ENCODE peak calls at places on chromosome 6, in eight cellular contexts. W is mucosa of descending colon; O is OCI-LY7; X is CD8-positive, alpha-beta T cell; Y is thyroid gland; P is lower leg skin; E is fibroblast of the aortic adventitia; K is astrocyte of the cerebellum. I is an unnamed sample.
A peak's percentile ranks its signal among the peaks of the same experiment; 100 is the strongest.

GRCh38 chr6:44667668-44668390 is 280.3 kb downstream of the CDC5L start:
- DNase-seq in W (peak; percentile 43), O (peak; percentile 21), X (peak; percentile 50), Y (peak; percentile 15), P (peak; percentile 76), E (no peak), K (no peak), I (no peak)

GRCh38 chr6:138429731-138430130 is 25.7 kb downstream of the HEBP2 start:
- DNase-seq in W (no peak), O (no peak), X (no peak), Y (no peak), P (no peak), E (no peak), K (peak; percentile 6), I (no peak)

GRCh38 chr6:167572106-167572505 is 247.2 kb downstream of the TTLL2 start:
- DNase-seq in W (no peak), O (no peak), X (peak; percentile 35), Y (no peak), P (peak; percentile 59), E (no peak), K (no peak), I (no peak)

GRCh38 chr6:69601132-69601531 is 195.7 kb downstream of the LMBRD1 start:
- DNase-seq in W (peak; percentile 25), O (no peak), X (no peak), Y (no peak), P (no peak), E (no peak), K (no peak), I (no peak)

GRCh38 chr6:94636780-94637385 is 940.5 kb upstream of the MANEA start:
- DNase-seq in W (no peak), O (peak; percentile 1), X (no peak), Y (no peak), P (no peak), E (no peak), K (peak; percentile 1), I (no peak)

GRCh38 chr6:56856036-56856580 is 98.8 kb upstream of the BEND6 start:
- DNase-seq in W (no peak), O (no peak), X (no peak), Y (no peak), P (no peak), E (peak; percentile 93), K (peak; percentile 47), I (no peak)

GRCh38 chr6:145602927-145603326 is 132.4 kb downstream of the EPM2A start:
- DNase-seq in W (no peak), O (no peak), X (no peak), Y (no peak), P (no peak), E (no peak), K (no peak), I (no peak)

GRCh38 chr6:7496266-7496875 is 45.1 kb upstream of the DSP start:
- DNase-seq in W (no peak), O (no peak), X (no peak), Y (no peak), P (no peak), E (no peak), K (no peak), I (no peak)

GRCh38 chr6:22954749-22955385 is 385.5 kb downstream of the HDGFL1 start:
- DNase-seq in W (no peak), O (no peak), X (no peak), Y (no peak), P (no peak), E (peak; percentile 21), K (no peak), I (no peak)

GRCh38 chr6:159887146-159887545 is 3.6 kb upstream of the MAS1 start:
- DNase-seq in W (no peak), O (no peak), X (no peak), Y (no peak), P (peak; percentile 43), E (no peak), K (no peak), I (no peak)

GRCh38 chr6:41643899-41644269 is 5.6 kb downstream of the MDFI start:
- DNase-seq in W (no peak), O (no peak), X (no peak), Y (no peak), P (no peak), E (no peak), K (no peak), I (no peak)

GRCh38 chr6:11672261-11672660 is 106.3 kb downstream of the ADTRP start:
- DNase-seq in W (no peak), O (no peak), X (no peak), Y (no peak), P (no peak), E (peak; percentile 42), K (no peak), I (peak; percentile 51)

GRCh38 chr6:168304752-168305015 is 14.9 kb downstream of the DACT2 start:
- DNase-seq in W (no peak), O (no peak), X (no peak), Y (no peak), P (no peak), E (no peak), K (no peak), I (no peak)

GRCh38 chr6:56043076-56043475 is 167.7 kb upstream of the BMP5 start:
- DNase-seq in W (no peak), O (no peak), X (no peak), Y (no peak), P (no peak), E (no peak), K (no peak), I (no peak)

GRCh38 chr6:93304514-93304913 is 114.8 kb downstream of the EPHA7 start:
- DNase-seq in W (no peak), O (no peak), X (no peak), Y (no peak), P (no peak), E (no peak), K (no peak), I (no peak)

GRCh38 chr6:136803589-136803988 is 11.3 kb upstream of the MAP3K5 start:
- DNase-seq in W (no peak), O (peak; percentile 30), X (no peak), Y (no peak), P (no peak), E (no peak), K (no peak), I (no peak)

GRCh38 chr6:25960689-25961088 is 1.9 kb upstream of the TRIM38 start:
- DNase-seq in W (no peak), O (peak; percentile 15), X (no peak), Y (no peak), P (no peak), E (no peak), K (no peak), I (no peak)

GRCh38 chr6:70673601-70674000 is 5.9 kb downstream of the SMAP1 start:
- DNase-seq in W (no peak), O (no peak), X (no peak), Y (no peak), P (no peak), E (peak; percentile 43), K (no peak), I (peak; percentile 25)

GRCh38 chr6:70547313-70547712 is 19.4 kb upstream of the SDHAF4 start:
- DNase-seq in W (no peak), O (no peak), X (no peak), Y (no peak), P (no peak), E (peak; percentile 46), K (no peak), I (peak; percentile 34)

GRCh38 chr6:7088076-7088742 is 19.6 kb upstream of the RREB1 start:
- DNase-seq in W (peak; percentile 52), O (no peak), X (peak; percentile 43), Y (no peak), P (no peak), E (no peak), K (no peak), I (no peak)

GRCh38 chr6:30626484-30627366 is at the start of gene ATAT1:
- DNase-seq in W (peak; percentile 96), O (peak; percentile 87), X (peak; percentile 92), Y (peak; percentile 86), P (peak; percentile 98), E (peak; percentile 67), K (no peak), I (peak; percentile 68)

GRCh38 chr6:131631625-131632284 is 3.7 kb upstream of the MED23 start:
- DNase-seq in W (no peak), O (no peak), X (no peak), Y (no peak), P (no peak), E (no peak), K (no peak), I (no peak)

GRCh38 chr6:168196385-168196860 is 117.4 kb upstream of the FRMD1 start:
- DNase-seq in W (peak; percentile 67), O (no peak), X (peak; percentile 31), Y (peak; percentile 60), P (peak; percentile 67), E (no peak), K (no peak), I (no peak)

GRCh38 chr6:127342946-127343752 is at the start of gene ECHDC1:
- DNase-seq in W (peak; percentile 77), O (peak; percentile 76), X (peak; percentile 80), Y (peak; percentile 69), P (peak; percentile 89), E (peak; percentile 73), K (no peak), I (peak; percentile 55)
- TF ChIP-seq CTCF in W (no peak), O (no peak), X (no peak), Y (no peak), P (peak; percentile 8), E (no peak), K (no peak), I (peak; percentile 2)

GRCh38 chr6:134254118-134254517 is 63.8 kb downstream of the SGK1 start:
- DNase-seq in W (no peak), O (no peak), X (no peak), Y (no peak), P (no peak), E (no peak), K (no peak), I (no peak)
- H3K4me3 ChIP-seq in W (no peak overlapping the region), O (no peak overlapping the region), X (no peak overlapping the region), Y (no peak overlapping the region), P (no peak overlapping the region), E (no peak overlapping the region), K (no peak overlapping the region), I (no peak overlapping the region)

DNA sequence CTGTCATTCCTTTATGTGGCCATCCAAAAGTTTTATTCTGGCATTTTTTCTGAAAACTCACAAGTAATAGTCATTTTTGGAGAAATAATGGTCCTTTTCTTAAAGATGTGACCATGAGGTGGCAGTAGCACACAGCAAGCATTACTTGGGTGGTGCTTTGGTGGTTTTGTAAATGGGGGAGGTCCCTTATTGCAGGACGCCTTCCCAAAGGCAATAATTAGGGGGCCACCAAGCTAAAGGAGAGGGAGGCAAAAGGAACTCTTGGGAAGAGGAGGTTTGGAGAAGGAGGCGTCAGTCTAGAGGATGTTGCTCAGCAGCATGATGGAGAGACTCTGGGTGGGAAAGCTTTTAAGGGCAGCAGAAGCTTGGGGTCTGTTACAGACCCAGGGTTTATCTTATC is 422.6 kb upstream of the MMS22L start:
- DNase-seq in W (no peak), O (peak; percentile 7), X (no peak), Y (no peak), P (no peak), E (peak; percentile 1), K (no peak), I (peak; percentile 8)
- TF ChIP-seq CTCF in W (no peak), O (peak; percentile 68), X (no peak), Y (no peak), P (no peak), E (peak; percentile 4), K (peak; percentile 57), I (peak; percentile 51)

DNA sequence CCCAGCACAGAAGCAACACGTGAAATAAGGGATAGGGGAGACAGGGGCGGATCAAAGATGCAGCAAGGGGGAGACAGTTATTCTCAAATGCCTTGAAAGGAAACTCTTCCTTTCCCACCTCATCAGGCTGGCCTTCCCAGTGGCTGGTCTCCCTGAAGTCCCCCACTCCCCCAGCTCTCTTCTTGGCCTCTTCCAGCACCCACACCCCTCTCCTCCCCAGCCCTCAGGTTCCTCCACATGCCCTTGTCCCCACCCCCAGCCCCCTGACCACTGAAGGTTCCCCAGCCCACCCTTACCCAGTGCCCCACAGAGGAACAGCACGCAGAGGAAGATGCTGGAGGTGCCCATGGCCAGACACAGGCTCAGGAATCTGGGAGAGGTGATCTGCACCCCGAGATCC is 1.7 kb upstream of the LY6G6D start:
- DNase-seq in W (no peak), O (no peak), X (no peak), Y (no peak), P (no peak), E (no peak), K (no peak), I (no peak)
- H3K4me3 ChIP-seq in W (no peak overlapping the region), O (no peak overlapping the region), X (no peak overlapping the region), Y (no peak overlapping the region), P (no peak overlapping the region), E (no peak overlapping the region), K (no peak overlapping the region), I (no peak overlapping the region)